ENCODE peak calls at places on chromosomes 5 and 9, in four cellular contexts. E, L, J and I are unnamed samples. For H3K4me1, the result is how much of the 10 kb centered on the place peaks cover.

GRCh38 chr9:33506626-33507370 is 17.3 kb upstream of the ANKRD18B start:
- DNase-seq in L (no peak), E (no peak), J (no peak), I (no peak)

GRCh38 chr5:178326054-178326715 is 93.6 kb upstream of the PHYKPL start:
- DNase-seq in E (no peak), L (no peak), J (no peak), I (no peak)

GRCh38 chr5:176553260-176554085 is 4.3 kb downstream of the CDHR2 start:
- DNase-seq in E (no peak), L (no peak), J (no peak), I (peak)

GRCh38 chr9:128626181-128626580 is 30.5 kb downstream of the DYNC2I2 start:
- DNase-seq in J (no peak), L (no peak), E (no peak), I (no peak)

GRCh38 chr5:77638763-77639451 is 394 bp upstream of the OTP start:
- DNase-seq in L (no peak), E (no peak), J (no peak), I (no peak)

GRCh38 chr9:95018099-95018927 is 291.8 kb downstream of the AOPEP start:
- DNase-seq in J (peak), L (peak), E (no peak), I (peak)

GRCh38 chr5:64569880-64570279 is 64.1 kb downstream of the RGS7BP start:
- DNase-seq in L (no peak), E (no peak), J (no peak), I (no peak)

GRCh38 chr9:136238342-136238732 is 7.3 kb downstream of the QSOX2 start:
- DNase-seq in J (no peak), L (no peak), E (no peak), I (no peak)

GRCh38 chr9:136170291-136170901 is 34.5 kb downstream of the LHX3 start:
- DNase-seq in L (peak), J (peak), E (no peak), I (peak)

GRCh38 chr9:14221558-14221957 is 92.4 kb downstream of the NFIB start:
- DNase-seq in J (peak), L (peak), E (no peak), I (no peak)

GRCh38 chr5:91541696-91542095 is 158.6 kb upstream of the ARRDC3 start:
- DNase-seq in J (no peak), L (peak), E (no peak), I (no peak)

GRCh38 chr9:26264709-26265601 is 586.7 kb upstream of the TUSC1 start:
- DNase-seq in J (no peak), L (no peak), E (no peak), I (no peak)

GRCh38 chr5:175861337-175862130 is 9.8 kb upstream of the CPLX2 start:
- DNase-seq in E (no peak), L (peak), J (no peak), I (peak)

GRCh38 chr5:111083323-111083722 is 8.8 kb upstream of the WDR36 start:
- DNase-seq in L (no peak), J (no peak), E (no peak), I (no peak)

GRCh38 chr9:105993051-105993854 is 298.9 kb downstream of the TMEM38B start:
- DNase-seq in L (no peak), E (no peak), J (no peak), I (no peak)

GRCh38 chr5:4294878-4295277 is 699.2 kb downstream of the IRX1 start:
- DNase-seq in E (no peak), L (no peak), J (no peak), I (no peak)

GRCh38 chr9:81264516-81264915 is 424.8 kb downstream of the TLE1 start:
- DNase-seq in J (no peak), E (no peak), L (no peak), I (no peak)

GRCh38 chr9:129910628-129911567 is 75.6 kb downstream of the USP20 start:
- DNase-seq in J (no peak), E (no peak), L (peak), I (peak)

GRCh38 chr9:129166962-129167557 is 11.0 kb downstream of the IER5L start:
- DNase-seq in J (peak), L (peak), E (no peak), I (peak)

GRCh38 chr9:25704800-25705199 is 26.6 kb upstream of the TUSC1 start:
- DNase-seq in J (no peak), E (no peak), L (no peak), I (no peak)

GRCh38 chr9:129496187-129497063 is 124.5 kb downstream of the C9orf50 start:
- DNase-seq in E (peak), J (peak), L (peak), I (peak)

GRCh38 chr5:172870807-172871431 is 36.9 kb downstream of the ERGIC1 start:
- DNase-seq in E (no peak), J (no peak), L (no peak), I (no peak)

GRCh38 chr9:116494815-116495634 is 192.1 kb upstream of the TRIM32 start:
- DNase-seq in L (no peak), E (no peak), J (peak), I (peak)

GRCh38 chr9:116390306-116391228 is 237.0 kb downstream of the PAPPA start:
- DNase-seq in E (no peak), L (no peak), J (no peak), I (no peak)

GRCh38 chr5:42400474-42400873 is 22.8 kb upstream of the GHR start:
- DNase-seq in E (no peak), J (no peak), L (no peak), I (no peak)

GRCh38 chr5:38463634-38464521 is 92.6 kb downstream of the LIFR start:
- DNase-seq in E (no peak), L (peak), J (no peak), I (peak)

GRCh38 chr5:144144956-144145751 is 25.3 kb downstream of the YIPF5 start:
- DNase-seq in J (no peak), L (no peak), E (no peak), I (no peak)

GRCh38 chr9:96522371-96522770 is 72.4 kb downstream of the HABP4 start:
- DNase-seq in J (no peak), L (no peak), E (no peak), I (no peak)

GRCh38 chr9:75649060-75649459 is 241.4 kb upstream of the PCSK5 start:
- DNase-seq in L (no peak), J (no peak), E (no peak), I (no peak)

GRCh38 chr5:100779669-100780375 is 123.3 kb downstream of the ST8SIA4 start:
- DNase-seq in J (no peak), L (no peak), E (no peak), I (peak)

GRCh38 chr9:87498046-87498815 is 564 bp downstream of the DAPK1 start:
- DNase-seq in L (peak), J (peak), E (no peak), I (no peak)

GRCh38 chr5:176185133-176185733 is 53.0 kb upstream of the SIMC1 start:
- DNase-seq in J (no peak), L (no peak), E (no peak), I (no peak)

GRCh38 chr9:79682076-79682736 is 110.4 kb downstream of the TLE4 start:
- DNase-seq in E (no peak), J (no peak), L (no peak), I (peak)

GRCh38 chr9:135009711-135010362 is 77.6 kb upstream of the OLFM1 start:
- DNase-seq in E (no peak), J (no peak), L (no peak), I (no peak)
- TF ChIP-seq POLR2A in E (no peak), J (no peak), L (no peak), I (no peak)

DNA sequence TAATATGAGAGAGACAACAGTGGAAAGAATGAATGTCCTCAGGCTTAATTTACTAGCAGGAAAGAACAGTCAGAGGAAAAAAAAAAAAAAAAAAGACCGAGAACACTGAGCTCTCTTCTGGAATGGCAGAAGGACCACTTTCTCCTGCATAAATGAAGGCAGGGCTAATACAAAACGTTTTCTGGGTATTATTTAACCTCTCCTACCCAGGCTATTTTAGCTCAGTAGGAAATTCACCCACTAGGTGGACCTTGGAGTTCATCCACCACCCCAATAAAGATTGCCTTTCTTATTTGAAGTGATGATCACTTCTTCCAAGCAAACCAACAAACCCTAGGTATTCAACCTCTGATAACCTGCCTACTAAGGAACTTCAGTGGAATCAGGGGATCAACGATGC is 3.7 kb downstream of the GLIS3 start:
- DNase-seq in J (no peak), E (no peak), L (peak), I (no peak)
- H3K4me1 ChIP-seq in J (under half), E (under half), L (half or more), I (under half)

DNA sequence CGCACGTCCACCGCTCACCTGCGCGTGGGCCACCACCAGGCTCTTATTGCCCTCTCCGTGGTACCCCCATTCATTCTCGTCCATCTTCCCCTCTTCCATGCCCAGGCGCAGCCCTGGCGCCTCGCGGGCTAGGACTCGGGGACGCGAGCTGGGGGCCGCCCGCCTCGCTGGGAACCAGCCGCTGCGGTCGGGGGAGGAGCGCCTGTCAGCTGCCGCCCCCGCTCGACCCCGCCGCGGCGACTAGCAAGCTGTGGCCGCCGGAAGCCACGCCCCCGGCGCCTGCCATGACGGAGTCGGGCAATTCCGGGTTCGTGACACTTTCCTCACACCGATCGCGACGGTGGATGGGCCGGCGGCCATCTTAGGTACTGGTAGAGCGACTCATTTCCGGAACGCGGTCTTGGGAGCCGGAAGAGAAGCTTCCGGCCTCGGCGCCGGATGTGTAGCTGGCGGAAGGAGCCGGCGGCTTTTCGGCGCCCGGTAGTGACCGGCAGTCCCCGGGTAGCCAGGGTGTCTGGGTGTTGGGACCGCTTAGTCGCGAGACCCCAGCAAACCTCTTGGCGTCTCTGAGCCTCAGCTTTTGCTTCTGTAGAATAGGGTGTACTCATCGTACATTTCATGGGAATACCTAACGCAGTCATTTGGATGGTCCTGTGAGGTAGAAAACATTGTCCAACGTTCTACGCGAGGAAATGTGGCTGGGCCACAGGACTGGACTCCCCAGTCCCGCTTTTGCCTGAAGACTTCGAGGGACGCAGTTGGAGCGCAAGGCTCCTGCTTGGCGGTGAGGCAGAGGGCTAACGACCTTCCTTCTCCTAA is at the start of gene IPPK:
- DNase-seq in L (peak), E (peak), J (peak), I (peak)
- TF ChIP-seq POLR2A in L (peak), E (peak), J (peak), I (peak)

GRCh38 chr5:14186132-14186830 is 43.1 kb downstream of the TRIO start:
- DNase-seq in L (no peak), E (no peak), J (no peak), I (no peak)

GRCh38 chr5:14185336-14186131 is 42.4 kb downstream of the TRIO start:
- DNase-seq in E (no peak), J (no peak), L (peak), I (no peak)

GRCh38 chr5:14187660-14188059 is 44.5 kb downstream of the TRIO start:
- DNase-seq in L (no peak), J (no peak), E (no peak), I (no peak)

GRCh38 chr5:14188778-14189177 is 45.6 kb downstream of the TRIO start:
- DNase-seq in L (no peak), E (no peak), J (no peak), I (no peak)

DNA sequence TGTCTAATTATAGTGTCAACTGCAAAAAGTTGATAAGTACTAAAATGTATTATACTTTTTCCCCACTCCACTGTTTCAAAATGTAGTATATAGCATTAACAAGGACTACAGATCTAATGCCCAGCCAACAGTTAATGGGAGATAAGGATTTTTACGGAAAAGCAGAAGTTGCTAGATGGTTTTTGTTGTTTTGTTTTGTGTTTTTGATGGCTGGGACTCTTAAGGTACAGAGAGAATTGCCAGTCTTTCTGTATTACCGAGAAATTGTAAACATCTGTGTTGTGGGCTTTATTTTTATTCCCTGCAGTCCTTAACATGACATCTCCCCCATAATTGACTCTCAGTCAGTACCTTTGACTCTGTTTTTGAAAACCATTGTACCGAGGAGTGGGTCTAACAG is 44.0 kb downstream of the TRIO start:
- DNase-seq in L (no peak), E (no peak), J (no peak), I (no peak)
- H3K4me1 ChIP-seq in L (half or more), E (under half), J (under half), I (half or more)

DNA sequence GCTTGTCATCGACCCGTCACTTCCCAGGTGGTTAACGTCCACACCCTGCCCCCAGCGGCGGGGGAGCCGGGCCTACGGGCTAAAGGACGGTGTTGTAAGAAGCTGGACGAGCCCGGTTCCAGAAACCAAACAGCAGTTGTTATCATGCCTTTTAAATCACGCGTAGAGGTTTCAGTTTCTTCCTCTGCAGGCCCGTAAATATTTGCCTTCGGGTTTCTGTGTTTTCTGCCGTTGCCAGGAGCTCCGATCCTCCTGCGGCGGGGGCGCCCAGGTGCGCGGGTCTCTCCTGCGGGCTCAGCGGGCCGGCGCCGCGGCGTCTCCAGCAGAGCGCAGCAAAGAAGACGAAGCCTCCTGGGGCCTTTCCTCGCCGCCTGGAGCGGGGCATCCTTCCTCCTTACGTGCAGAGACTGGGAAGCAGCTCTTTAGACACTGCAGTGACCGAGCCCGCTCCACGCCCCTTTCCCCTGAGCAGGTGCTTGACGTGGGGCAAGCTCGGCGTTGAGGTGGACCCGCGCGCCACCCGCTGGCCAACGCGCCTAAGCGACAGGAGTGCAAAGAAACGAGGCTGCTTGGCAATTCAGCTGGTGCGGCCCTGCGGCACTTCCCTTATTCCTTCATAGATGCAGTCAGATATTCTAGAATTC is 21.8 kb upstream of the TTC1 start:
- DNase-seq in E (peak), J (peak), L (peak), I (peak)
- TF ChIP-seq POLR2A in E (no peak), J (no peak), L (no peak), I (no peak)

DNA sequence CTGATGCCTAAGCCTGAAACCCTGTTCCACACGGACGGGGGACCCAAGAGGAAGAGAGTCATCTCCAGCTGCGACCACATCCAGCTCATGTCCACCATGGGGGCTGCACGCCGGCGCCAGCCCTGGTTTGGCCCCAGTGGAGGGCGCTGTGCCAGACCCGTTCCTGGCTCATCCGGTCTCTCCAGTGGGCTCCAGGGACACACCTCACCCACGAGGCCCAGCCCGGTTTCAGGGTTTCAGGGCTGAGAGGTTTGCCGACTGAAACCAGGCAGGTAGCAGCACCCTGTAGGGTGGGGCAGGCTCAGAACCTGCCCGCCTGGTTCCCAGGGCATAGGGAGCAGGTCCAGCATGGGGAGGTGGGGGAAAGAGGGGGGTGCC is 71.4 kb upstream of the STXBP1 start:
- DNase-seq in L (no peak), J (peak), E (no peak), I (no peak)
- H3K4me1 ChIP-seq in L (half or more), J (half or more), E (under half), I (under half)